ENCODE peak calls at places on chromosomes 6 and 20, in eight cellular contexts. I is fibroblast of lung, E is hepatocyte, O is neural progenitor cell, V is PC-3, M is astrocyte, R is mammary epithelial cell, C is GM23248. W is an unnamed sample. For H3K4me1, the result is how much of the 10 kb centered on the place peaks cover.

GRCh38 chr20:41428285-41428684 is 61.7 kb upstream of the EMILIN3 start:
- DNase-seq in O (no peak), V (peak), I (peak), C (peak), R (peak), E (peak), M (peak), W (peak)

GRCh38 chr6:119985952-119986736 is 636.6 kb upstream of the MAN1A1 start:
- DNase-seq in C (no peak), E (no peak), O (no peak), M (no peak), R (peak), I (no peak), V (peak), W (no peak)

GRCh38 chr6:142223938-142224337 is 76.9 kb downstream of the VTA1 start:
- DNase-seq in C (no peak), I (no peak), O (no peak), V (no peak), R (no peak), E (no peak), M (no peak), W (no peak)

GRCh38 chr6:77106992-77107391 is 356.3 kb downstream of the HTR1B start:
- DNase-seq in I (no peak), V (no peak), R (no peak), E (no peak), O (no peak), M (no peak), C (peak), W (no peak)

GRCh38 chr20:30815577-30816181 is 441.8 kb upstream of the DEFB115 start:
- DNase-seq in I (no peak), C (no peak), E (no peak), R (no peak), O (no peak), M (no peak), V (no peak), W (no peak)

GRCh38 chr6:2166717-2167116 is 78.7 kb downstream of the GMDS start:
- DNase-seq in C (no peak), E (peak), O (no peak), M (no peak), I (no peak), R (peak), V (peak), W (no peak)

GRCh38 chr6:12392490-12392889 is 102.3 kb downstream of the EDN1 start:
- DNase-seq in O (no peak), M (peak), C (peak), E (no peak), V (no peak), R (no peak), I (no peak), W (no peak)

GRCh38 chr6:50305660-50306059 is 255.9 kb upstream of the DEFB112 start:
- DNase-seq in E (no peak), V (peak), I (no peak), C (no peak), M (no peak), O (no peak), R (peak), W (no peak)

GRCh38 chr6:127177030-127177928 is 58.8 kb downstream of the RSPO3 start:
- DNase-seq in O (no peak), C (peak), R (no peak), I (peak), V (no peak), E (no peak), M (peak), W (no peak)

GRCh38 chr6:127100510-127101140 is 17.8 kb upstream of the RSPO3 start:
- DNase-seq in M (no peak), O (no peak), R (no peak), E (no peak), C (peak), I (peak), V (peak), W (no peak)

GRCh38 chr6:38262609-38263008 is 377.1 kb downstream of the BTBD9 start:
- DNase-seq in C (peak), M (peak), E (no peak), R (peak), I (peak), O (no peak), V (peak), W (no peak)

GRCh38 chr20:48667889-48668413 is 159.8 kb downstream of the PREX1 start:
- DNase-seq in I (peak), R (no peak), V (no peak), C (no peak), E (no peak), O (no peak), M (peak), W (no peak)

GRCh38 chr6:149046164-149046821 is 271.2 kb upstream of the TAB2 start:
- DNase-seq in E (no peak), M (no peak), O (no peak), C (no peak), R (no peak), V (no peak), I (no peak), W (no peak)

GRCh38 chr20:52268184-52268583 is 76.6 kb upstream of the ZFP64 start:
- DNase-seq in R (no peak), O (no peak), V (no peak), M (peak), I (peak), C (peak), E (no peak), W (no peak)

GRCh38 chr20:34042286-34042685 is 48.6 kb downstream of the RALY start:
- DNase-seq in E (no peak), I (no peak), V (no peak), O (no peak), C (no peak), R (no peak), M (no peak), W (no peak)

GRCh38 chr20:50625986-50626677 is 65.2 kb downstream of the RIPOR3 start:
- DNase-seq in C (peak), R (no peak), V (peak), I (peak), E (peak), M (no peak), O (peak), W (no peak)

GRCh38 chr6:162442675-162443074 is 284.9 kb downstream of the PRKN start:
- DNase-seq in C (no peak), I (peak), O (peak), R (no peak), E (peak), M (no peak), V (no peak), W (no peak)

GRCh38 chr6:149961728-149962425 is 1.9 kb upstream of the ULBP1 start:
- DNase-seq in M (no peak), R (peak), O (peak), E (no peak), C (peak), V (peak), I (no peak), W (no peak)

GRCh38 chr6:129186988-129187387 is 304.1 kb downstream of the LAMA2 start:
- DNase-seq in M (peak), O (no peak), V (peak), C (peak), I (peak), R (peak), E (no peak), W (peak)

GRCh38 chr20:32110727-32111126 is 1.2 kb downstream of the TM9SF4 start:
- DNase-seq in E (no peak), V (no peak), R (no peak), O (no peak), M (no peak), C (no peak), I (no peak), W (no peak)

GRCh38 chr20:37392441-37393195 is 46.7 kb downstream of the SRC start:
- DNase-seq in R (no peak), I (no peak), M (no peak), V (peak), E (no peak), O (peak), C (peak), W (no peak)

GRCh38 chr20:54929191-54929590 is 453.8 kb downstream of the DOK5 start:
- DNase-seq in C (no peak), E (no peak), M (no peak), V (no peak), R (no peak), O (no peak), I (no peak), W (no peak)

GRCh38 chr6:79868098-79868722 is 79.1 kb downstream of the ELOVL4 start:
- DNase-seq in M (peak), O (peak), I (peak), R (peak), V (peak), C (peak), E (peak), W (no peak)

GRCh38 chr20:13493143-13493542 is 145.6 kb downstream of the TASP1 start:
- DNase-seq in E (no peak), C (no peak), O (peak), V (no peak), R (no peak), M (no peak), I (no peak), W (no peak)

GRCh38 chr20:57398231-57398821 is 7.1 kb downstream of the RBM38 start:
- DNase-seq in V (no peak), C (no peak), I (no peak), M (no peak), R (no peak), O (no peak), E (no peak), W (no peak)

GRCh38 chr20:31707994-31708744 is 14.5 kb downstream of the BCL2L1 start:
- DNase-seq in R (no peak), O (no peak), I (no peak), M (no peak), V (peak), E (peak), C (no peak), W (no peak)

DNA sequence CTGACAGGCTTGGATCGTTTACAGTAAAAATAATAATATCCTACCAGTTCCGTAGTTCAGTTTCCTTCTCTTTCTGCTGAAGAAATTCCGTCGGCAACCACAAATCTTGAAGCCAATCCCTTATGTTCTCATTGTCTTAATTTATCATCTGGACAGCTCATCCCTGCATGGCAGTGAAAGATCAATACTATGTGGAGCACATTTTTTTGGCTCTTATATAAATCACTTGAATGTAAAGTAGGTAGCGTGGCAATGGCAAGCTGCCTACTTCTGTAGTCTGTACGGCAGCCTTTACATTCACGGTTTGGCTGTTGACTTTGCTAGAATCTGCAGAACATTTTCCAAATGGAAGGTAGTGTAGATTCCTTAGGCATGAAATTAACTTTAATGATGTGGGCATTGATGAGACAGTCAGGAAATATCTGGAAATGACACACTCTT is 142.8 kb downstream of the WDR27 start:
- DNase-seq in V (peak), O (no peak), I (peak), E (no peak), M (peak), C (peak), R (no peak), W (no peak)
- TF ChIP-seq EZH2 in V (no peak), O (no peak), I (no peak), E (no peak), M (no peak), C (no peak), R (no peak), W (no peak)

GRCh38 chr20:1338096-1338495 is 9.2 kb upstream of the SDCBP2 start:
- DNase-seq in O (no peak), I (no peak), V (no peak), C (no peak), M (no peak), R (no peak), E (no peak), W (no peak)
- H3K4me1 ChIP-seq in O (under half), I (under half), V (under half), C (under half), M (under half), R (under half), E (under half), W (under half)

GRCh38 chr6:165663736-165664552 is 903 bp upstream of the PDE10A start:
- DNase-seq in M (peak), R (peak), V (no peak), O (peak), E (no peak), I (no peak), C (peak), W (no peak)
- TF ChIP-seq EZH2 in M (peak), R (peak), V (peak), O (peak), E (no peak), I (no peak), C (peak), W (peak)

DNA sequence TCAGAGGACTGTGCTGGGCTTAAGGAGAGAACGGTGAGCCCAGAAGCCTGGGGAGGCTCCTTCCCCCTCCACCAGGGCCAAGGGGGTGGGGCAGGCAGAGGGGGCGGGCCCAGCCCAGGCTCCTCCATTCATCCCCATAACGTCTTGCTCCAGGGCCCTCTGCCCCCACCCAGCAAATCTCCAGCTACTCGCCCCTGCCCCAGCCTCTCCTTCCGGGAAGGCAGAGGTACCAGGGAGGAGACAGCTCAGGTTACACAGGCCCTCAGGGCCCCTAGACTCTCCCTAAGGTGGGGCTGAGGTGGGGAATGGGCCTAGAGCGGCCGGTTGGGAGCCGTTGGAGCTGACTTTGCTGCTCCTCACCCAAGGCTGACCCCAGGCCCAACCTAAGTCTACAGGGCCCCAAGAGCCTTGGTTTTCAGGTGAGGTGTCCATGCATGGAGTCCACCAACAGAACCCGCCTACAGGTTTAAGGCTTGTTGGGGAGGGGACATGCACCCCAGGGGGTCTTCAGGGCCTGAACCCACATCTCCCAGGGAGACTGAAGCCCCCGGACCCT is 1.2 kb downstream of the LAMA5 start:
- DNase-seq in V (peak), R (peak), C (no peak), O (peak), I (no peak), M (no peak), E (peak), W (no peak)
- H3K4me1 ChIP-seq in V (half or more), R (half or more), C (under half), O (half or more), I (under half), M (half or more), E (half or more), W (half or more)

GRCh38 chr6:5995705-5996686 is 10.7 kb downstream of the NRN1 start:
- DNase-seq in E (peak), C (peak), R (peak), M (no peak), I (no peak), V (no peak), O (peak), W (no peak)

GRCh38 chr6:5997420-5998093 is 9.2 kb downstream of the NRN1 start:
- DNase-seq in C (peak), E (no peak), M (no peak), R (peak), I (no peak), O (peak), V (no peak), W (no peak)

GRCh38 chr6:5994234-5994998 is 12.3 kb downstream of the NRN1 start:
- DNase-seq in V (no peak), I (no peak), E (no peak), C (no peak), M (no peak), O (peak), R (no peak), W (no peak)

GRCh38 chr6:5996701-5997419 is 9.9 kb downstream of the NRN1 start:
- DNase-seq in C (peak), R (peak), I (no peak), V (no peak), E (peak), O (peak), M (no peak), W (no peak)

GRCh38 chr6:5994999-5995698 is 11.6 kb downstream of the NRN1 start:
- DNase-seq in R (no peak), E (no peak), M (no peak), C (no peak), I (no peak), O (no peak), V (no peak), W (no peak)
- TF ChIP-seq EZH2 in R (peak), E (peak), M (peak), C (no peak), I (no peak), O (peak), V (no peak), W (no peak)

DNA sequence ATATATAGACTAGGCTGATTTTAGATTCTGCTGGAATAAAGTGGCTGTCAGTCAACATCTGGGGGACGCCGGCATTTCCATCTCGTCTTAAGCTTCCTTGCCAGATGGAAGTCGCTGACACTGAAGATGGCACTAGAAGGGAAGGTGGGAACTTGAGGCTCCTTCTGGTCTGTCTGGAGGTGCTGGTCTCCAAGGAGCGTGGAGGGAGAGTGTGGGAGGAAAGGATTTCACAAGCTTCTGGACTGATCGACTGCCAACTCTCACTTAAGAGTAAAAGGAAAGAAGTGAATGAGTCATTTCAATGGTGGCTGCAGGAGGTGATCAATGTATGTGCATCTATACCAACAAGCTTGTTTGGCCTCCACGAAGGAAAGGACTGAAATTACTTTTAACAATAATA is 40.4 kb downstream of the DUSP22 start:
- DNase-seq in O (no peak), I (peak), E (no peak), V (no peak), M (peak), C (peak), R (peak), W (no peak)
- H3K4me1 ChIP-seq in O (under half), I (under half), E (under half), V (under half), M (under half), C (under half), R (under half), W (under half)

GRCh38 chr6:136921936-136922679 is at the start of gene SLC35D3:
- DNase-seq in M (no peak), V (no peak), I (no peak), E (peak), O (peak), R (no peak), C (peak), W (no peak)

GRCh38 chr6:136923116-136923953 is 1.2 kb downstream of the SLC35D3 start:
- DNase-seq in M (no peak), E (peak), V (no peak), I (no peak), C (peak), O (peak), R (no peak), W (no peak)

GRCh38 chr6:136922680-136922996 is 537 bp downstream of the SLC35D3 start:
- DNase-seq in C (no peak), E (no peak), M (no peak), V (no peak), I (no peak), R (peak), O (no peak), W (no peak)

GRCh38 chr6:136921521-136921935 is 573 bp upstream of the SLC35D3 start:
- DNase-seq in V (no peak), C (peak), R (no peak), O (peak), I (no peak), E (peak), M (no peak), W (no peak)

GRCh38 chr6:136923954-136924291 is 1.8 kb downstream of the SLC35D3 start:
- DNase-seq in V (no peak), C (no peak), O (no peak), M (no peak), E (no peak), I (no peak), R (no peak), W (no peak)
- TF ChIP-seq EZH2 in V (no peak), C (no peak), O (no peak), M (peak), E (no peak), I (no peak), R (no peak), W (no peak)

GRCh38 chr6:15395087-15395486 is 149.2 kb downstream of the JARID2 start:
- DNase-seq in R (no peak), I (no peak), O (no peak), V (no peak), E (no peak), C (no peak), M (no peak), W (no peak)
- H3K4me1 ChIP-seq in R (under half), I (under half), O (under half), V (under half), E (under half), C (under half), M (under half), W (under half)

GRCh38 chr6:168920289-168920688 is 333.4 kb downstream of the THBS2 start:
- DNase-seq in E (peak), R (no peak), V (no peak), O (no peak), C (no peak), I (no peak), M (no peak), W (no peak)
- TF ChIP-seq EZH2 in E (no peak), R (no peak), V (no peak), O (no peak), C (no peak), I (no peak), M (no peak), W (no peak)

DNA sequence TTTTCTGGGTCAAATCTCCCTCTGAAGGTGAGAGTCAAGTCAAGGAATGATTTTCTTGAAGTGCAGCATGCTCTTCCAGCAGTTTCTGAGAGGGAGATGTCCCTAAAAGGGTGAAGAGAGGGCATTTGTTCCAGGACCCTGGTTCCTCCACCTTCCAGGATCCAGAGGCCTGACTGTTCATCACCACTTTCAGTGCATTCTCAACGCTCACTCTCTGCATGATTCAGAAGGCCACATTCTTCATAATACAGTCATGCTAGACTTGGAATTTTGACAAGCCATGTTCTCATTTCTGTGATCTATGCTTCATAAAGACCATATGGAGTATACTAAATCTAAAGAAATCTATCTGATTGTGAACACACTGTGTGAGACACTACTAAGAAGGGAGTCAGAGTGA is 85.1 kb downstream of the PDE7B start:
- DNase-seq in C (peak), O (no peak), I (peak), V (peak), E (peak), M (peak), R (peak), W (peak)
- H3K4me1 ChIP-seq in C (under half), O (under half), I (under half), V (half or more), E (under half), M (under half), R (under half), W (under half)